ENCODE peak calls at places on chromosomes 16 and 17, in six cellular contexts. L, I, T, Y, V and W are unnamed samples.

GRCh38 chr17:29642171-29642611 is 19.5 kb upstream of the CORO6 start:
- DNase-seq in Y (no peak), V (no peak), I (no peak), L (no peak), T (no peak), W (no peak)

GRCh38 chr17:42484304-42484703 is 25.6 kb downstream of the ATP6V0A1 start:
- DNase-seq in Y (no peak), T (no peak), L (no peak), V (no peak), I (no peak), W (no peak)

GRCh38 chr16:28592511-28592910 is 4.3 kb downstream of the SULT1A2 start:
- DNase-seq in L (no peak), V (no peak), T (no peak), I (no peak), Y (no peak), W (no peak)

GRCh38 chr17:10612957-10613744 is 44.0 kb downstream of the MYH3 start:
- DNase-seq in V (no peak), L (peak), I (peak), Y (no peak), T (no peak), W (peak)

GRCh38 chr17:15377200-15377599 is 35.8 kb upstream of the TEKT3 start:
- DNase-seq in V (no peak), T (no peak), I (no peak), L (peak), Y (no peak), W (no peak)

GRCh38 chr17:53548252-53548651 is 274.5 kb upstream of the KIF2B start:
- DNase-seq in I (no peak), Y (no peak), L (no peak), T (no peak), V (no peak), W (no peak)

GRCh38 chr16:16797239-16797638 is 418.3 kb downstream of the NPIPA7 start:
- DNase-seq in T (peak), L (no peak), V (no peak), I (peak), Y (no peak), W (no peak)

GRCh38 chr17:65987988-65988387 is 203.9 kb downstream of the CEP112 start:
- DNase-seq in I (peak), T (no peak), V (no peak), L (peak), Y (peak), W (peak)

GRCh38 chr17:21295036-21295952 is 10.8 kb downstream of the MAP2K3 start:
- DNase-seq in T (no peak), I (peak), V (peak), L (peak), Y (no peak), W (peak)

GRCh38 chr17:81513669-81514484 is 1.3 kb upstream of the ACTG1 start:
- DNase-seq in T (peak), I (peak), V (peak), L (peak), Y (peak), W (peak)

GRCh38 chr16:13982446-13982845 is 62.5 kb downstream of the ERCC4 start:
- DNase-seq in Y (peak), I (peak), L (no peak), T (no peak), V (no peak), W (no peak)

GRCh38 chr16:86601356-86601755 is 23.0 kb downstream of the FOXL1 start:
- DNase-seq in V (no peak), L (no peak), Y (no peak), T (no peak), I (no peak), W (no peak)

GRCh38 chr17:2689411-2690164 is 22.0 kb downstream of the CLUH start:
- DNase-seq in Y (peak), V (no peak), T (no peak), L (no peak), I (no peak), W (no peak)

GRCh38 chr16:8880839-8881510 is 1.2 kb upstream of the LITAFD start:
- DNase-seq in V (no peak), Y (no peak), T (no peak), L (no peak), I (no peak), W (no peak)

GRCh38 chr17:82399030-82399429 is 19.1 kb upstream of the HEXD start:
- DNase-seq in Y (no peak), L (peak), V (no peak), I (no peak), T (no peak), W (no peak)

GRCh38 chr16:8109510-8110369 is 480.6 kb downstream of the TMEM114 start:
- DNase-seq in I (no peak), L (no peak), V (no peak), Y (no peak), T (no peak), W (no peak)

GRCh38 chr17:31130286-31131224 is 35.8 kb downstream of the NF1 start:
- DNase-seq in T (no peak), Y (no peak), L (no peak), V (no peak), I (peak), W (no peak)

GRCh38 chr17:37220609-37220953 is 155.2 kb upstream of the C17orf78 start:
- DNase-seq in L (peak), I (peak), T (peak), V (peak), Y (no peak), W (peak)

GRCh38 chr17:7634384-7634783 is 4.4 kb downstream of the SHBG start:
- DNase-seq in T (peak), I (peak), L (peak), V (no peak), Y (peak), W (peak)

GRCh38 chr16:68147438-68147837 is 62.3 kb downstream of the NFATC3 start:
- DNase-seq in L (no peak), V (no peak), Y (no peak), I (no peak), T (no peak), W (peak)

GRCh38 chr17:79262624-79263023 is 188.0 kb downstream of the ENGASE start:
- DNase-seq in V (no peak), I (no peak), L (no peak), T (no peak), Y (no peak), W (no peak)

GRCh38 chr16:46972429-46972970 is 974 bp downstream of the DNAJA2 start:
- DNase-seq in V (no peak), L (peak), T (no peak), Y (no peak), I (no peak), W (peak)

GRCh38 chr17:75996665-75997590 is 3.7 kb upstream of the CDK3 start:
- DNase-seq in T (no peak), V (peak), I (peak), Y (no peak), L (peak), W (peak)

GRCh38 chr16:1964046-1964505 is 550 bp downstream of the RPS2 start:
- DNase-seq in I (peak), T (no peak), Y (no peak), L (no peak), V (no peak), W (peak)

GRCh38 chr16:1958715-1959268 is 546 bp upstream of the NDUFB10 start:
- DNase-seq in L (no peak), T (no peak), V (no peak), I (no peak), Y (peak), W (no peak)

GRCh38 chr16:1960665-1961630 is 1.6 kb downstream of the NDUFB10 start:
- DNase-seq in Y (no peak), V (peak), T (no peak), I (peak), L (peak), W (peak)

GRCh38 chr16:1959269-1960039 is at the start of gene NDUFB10:
- DNase-seq in V (peak), I (peak), L (peak), Y (peak), T (peak), W (peak)

GRCh38 chr16:1961651-1962067 is 2.3 kb downstream of the NDUFB10 start:
- DNase-seq in I (peak), T (no peak), Y (no peak), L (no peak), V (no peak), W (no peak)
- H3K4me3 ChIP-seq in I (no peak), T (peak), Y (peak), L (no peak), V (no peak), W (no peak)

GRCh38 chr16:87766485-87766797 is 655 bp upstream of the KLHDC4 start:
- DNase-seq in Y (no peak), L (no peak), I (no peak), V (no peak), T (no peak), W (no peak)
- H2BK120ac ChIP-seq in Y (no peak), L (no peak), I (no peak), V (peak), T (no peak), W (peak)

GRCh38 chr16:49578435-49579024 is 204.9 kb downstream of the C16orf78 start:
- DNase-seq in L (no peak), I (no peak), T (no peak), V (no peak), Y (no peak), W (no peak)
- H2BK5ac ChIP-seq in L (no peak), I (no peak), T (no peak), V (no peak), Y (no peak), W (no peak)

GRCh38 chr17:17685775-17686291 is 4.6 kb downstream of the RAI1 start:
- DNase-seq in T (no peak), V (no peak), L (peak), I (peak), Y (no peak), W (peak)

GRCh38 chr17:17682737-17683675 is 1.7 kb downstream of the RAI1 start:
- DNase-seq in T (no peak), L (peak), Y (no peak), V (peak), I (peak), W (peak)

GRCh38 chr17:17682293-17682736 is 1.1 kb downstream of the RAI1 start:
- DNase-seq in T (no peak), I (no peak), V (no peak), Y (no peak), L (no peak), W (peak)

GRCh38 chr17:17684901-17685774 is 3.9 kb downstream of the RAI1 start:
- DNase-seq in I (peak), T (no peak), V (no peak), Y (no peak), L (peak), W (peak)

DNA sequence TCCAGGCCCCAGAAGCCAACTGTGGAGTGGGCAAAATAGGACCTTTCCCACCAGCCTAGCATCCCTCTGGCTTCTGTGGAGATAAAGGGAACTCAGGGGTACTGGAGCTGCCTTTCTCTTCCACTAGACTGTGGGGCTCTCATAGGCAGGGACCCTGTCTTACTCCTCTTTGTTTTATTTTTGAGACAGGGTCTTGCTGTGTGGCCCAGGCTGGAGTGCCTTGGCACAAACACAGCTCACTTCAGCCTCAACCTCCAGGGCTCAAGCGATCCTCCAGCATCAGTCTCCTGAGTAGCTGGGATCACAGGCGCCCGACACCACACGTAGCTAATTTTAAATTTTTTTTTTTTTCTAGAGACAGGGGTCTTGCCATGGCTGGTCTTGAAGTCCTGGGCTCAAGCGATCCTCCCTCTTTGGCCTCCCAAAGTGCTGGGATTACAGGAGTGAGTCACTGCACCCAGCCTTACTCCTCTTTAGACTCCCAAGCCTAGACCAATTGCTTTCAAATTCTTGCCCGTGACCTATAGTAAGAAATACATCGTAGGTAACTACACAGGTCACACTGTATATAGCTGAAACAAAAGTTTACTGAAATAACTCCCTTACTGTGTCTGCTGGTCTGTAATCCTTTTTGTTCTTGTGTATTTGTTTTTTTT is 2.6 kb downstream of the RAI1 start:
- DNase-seq in T (no peak), I (no peak), L (no peak), Y (no peak), V (no peak), W (peak)
- H3K4me3 ChIP-seq in T (peak), I (no peak), L (peak), Y (peak), V (no peak), W (peak)

GRCh38 chr16:30535777-30536190 is 1.1 kb upstream of the ZNF747 start:
- DNase-seq in I (peak), V (peak), Y (peak), T (peak), L (peak), W (peak)
- H2BK120ac ChIP-seq in I (peak), V (no peak), Y (peak), T (no peak), L (peak), W (peak)